ENCODE peak calls at places on chromosomes 5 and 9, in five cellular contexts. One of them, this sample, is unnamed.

GRCh38 chr9:115992834-115993233 is 160.8 kb upstream of the PAPPA start:
- DNase-seq in cardiac fibroblast: no peak
- DNase-seq in lower lobe of right lung: no peak
- DNase-seq in left ventricle myocardium inferior: no peak
- DNase-seq in GM12865: no peak
- DNase-seq in this sample: peak

GRCh38 chr9:108181444-108181843 is 674.3 kb downstream of the ACTL7B start:
- DNase-seq in lower lobe of right lung: no peak
- DNase-seq in GM12865: no peak
- DNase-seq in cardiac fibroblast: no peak
- DNase-seq in left ventricle myocardium inferior: no peak
- DNase-seq in this sample: no peak

GRCh38 chr5:65907138-65907537 is 19.2 kb upstream of the ERBIN start:
- DNase-seq in GM12865: no peak
- DNase-seq in left ventricle myocardium inferior: no peak
- DNase-seq in lower lobe of right lung: no peak
- DNase-seq in cardiac fibroblast: no peak
- DNase-seq in this sample: no peak

GRCh38 chr5:14223372-14223771 is 80.2 kb downstream of the TRIO start:
- DNase-seq in cardiac fibroblast: no peak
- DNase-seq in left ventricle myocardium inferior: no peak
- DNase-seq in GM12865: peak
- DNase-seq in lower lobe of right lung: no peak
- DNase-seq in this sample: no peak

GRCh38 chr9:130352081-130352480 is 86.5 kb downstream of the HMCN2 start:
- DNase-seq in left ventricle myocardium inferior: no peak
- DNase-seq in cardiac fibroblast: no peak
- DNase-seq in lower lobe of right lung: no peak
- DNase-seq in GM12865: no peak
- DNase-seq in this sample: no peak

GRCh38 chr5:83937837-83938236 is 217.2 kb upstream of the HAPLN1 start:
- DNase-seq in cardiac fibroblast: no peak
- DNase-seq in lower lobe of right lung: no peak
- DNase-seq in GM12865: no peak
- DNase-seq in left ventricle myocardium inferior: no peak
- DNase-seq in this sample: no peak

GRCh38 chr5:111942214-111942613 is 185.2 kb upstream of the NREP start:
- DNase-seq in cardiac fibroblast: no peak
- DNase-seq in left ventricle myocardium inferior: no peak
- DNase-seq in GM12865: peak
- DNase-seq in lower lobe of right lung: no peak
- DNase-seq in this sample: no peak

GRCh38 chr5:119878712-119879111 is 249.4 kb downstream of the FAM170A start:
- DNase-seq in GM12865: no peak
- DNase-seq in cardiac fibroblast: no peak
- DNase-seq in lower lobe of right lung: no peak
- DNase-seq in left ventricle myocardium inferior: no peak
- DNase-seq in this sample: no peak

GRCh38 chr5:130571076-130571475 is 594.0 kb downstream of the HINT1 start:
- DNase-seq in left ventricle myocardium inferior: no peak
- DNase-seq in GM12865: no peak
- DNase-seq in lower lobe of right lung: no peak
- DNase-seq in cardiac fibroblast: peak
- DNase-seq in this sample: peak

GRCh38 chr5:137217599-137218200 is 281.4 kb downstream of the SPOCK1 start:
- DNase-seq in cardiac fibroblast: peak
- DNase-seq in lower lobe of right lung: no peak
- DNase-seq in left ventricle myocardium inferior: no peak
- DNase-seq in GM12865: no peak
- DNase-seq in this sample: peak

GRCh38 chr9:112624711-112625707 is 92.9 kb downstream of the INIP start:
- DNase-seq in lower lobe of right lung: no peak
- DNase-seq in GM12865: no peak
- DNase-seq in left ventricle myocardium inferior: no peak
- DNase-seq in cardiac fibroblast: no peak
- DNase-seq in this sample: no peak

GRCh38 chr9:127197861-127198430 is 66.6 kb upstream of the GARNL3 start:
- DNase-seq in cardiac fibroblast: peak
- DNase-seq in lower lobe of right lung: no peak
- DNase-seq in left ventricle myocardium inferior: peak
- DNase-seq in GM12865: no peak
- DNase-seq in this sample: peak

GRCh38 chr9:109966643-109967368 is 186.8 kb downstream of the PALM2AKAP2 start:
- DNase-seq in left ventricle myocardium inferior: no peak
- DNase-seq in cardiac fibroblast: no peak
- DNase-seq in lower lobe of right lung: no peak
- DNase-seq in GM12865: peak
- DNase-seq in this sample: no peak

GRCh38 chr9:85508616-85509015 is 233.1 kb downstream of the AGTPBP1 start:
- DNase-seq in left ventricle myocardium inferior: no peak
- DNase-seq in cardiac fibroblast: no peak
- DNase-seq in lower lobe of right lung: no peak
- DNase-seq in GM12865: no peak
- DNase-seq in this sample: peak

GRCh38 chr5:169742773-169743296 is 105.8 kb downstream of the DOCK2 start:
- DNase-seq in lower lobe of right lung: no peak
- DNase-seq in left ventricle myocardium inferior: no peak
- DNase-seq in GM12865: no peak
- DNase-seq in cardiac fibroblast: peak
- DNase-seq in this sample: peak

GRCh38 chr9:29211003-29211584 is 1637.8 kb upstream of the C9orf72 start:
- DNase-seq in cardiac fibroblast: no peak
- DNase-seq in GM12865: no peak
- DNase-seq in left ventricle myocardium inferior: no peak
- DNase-seq in lower lobe of right lung: no peak
- DNase-seq in this sample: no peak

GRCh38 chr5:147892696-147893296 is 13.5 kb downstream of the C5orf46 start:
- DNase-seq in left ventricle myocardium inferior: no peak
- DNase-seq in lower lobe of right lung: no peak
- DNase-seq in cardiac fibroblast: no peak
- DNase-seq in GM12865: no peak
- DNase-seq in this sample: peak

GRCh38 chr9:13386935-13387667 is 107.6 kb upstream of the MPDZ start:
- DNase-seq in cardiac fibroblast: peak
- DNase-seq in lower lobe of right lung: no peak
- DNase-seq in GM12865: no peak
- DNase-seq in left ventricle myocardium inferior: no peak
- DNase-seq in this sample: peak

GRCh38 chr9:34555002-34555348 is 32.2 kb upstream of the ENHO start:
- DNase-seq in cardiac fibroblast: no peak
- DNase-seq in GM12865: no peak
- DNase-seq in lower lobe of right lung: no peak
- DNase-seq in left ventricle myocardium inferior: no peak
- DNase-seq in this sample: no peak

GRCh38 chr9:89940625-89941024 is 335.8 kb downstream of the GADD45G start:
- DNase-seq in cardiac fibroblast: no peak
- DNase-seq in lower lobe of right lung: no peak
- DNase-seq in left ventricle myocardium inferior: no peak
- DNase-seq in GM12865: no peak
- DNase-seq in this sample: no peak

GRCh38 chr9:135419106-135419505 is 60.5 kb upstream of the PPP1R26 start:
- DNase-seq in cardiac fibroblast: no peak
- DNase-seq in GM12865: no peak
- DNase-seq in left ventricle myocardium inferior: no peak
- DNase-seq in lower lobe of right lung: no peak
- DNase-seq in this sample: no peak

GRCh38 chr9:106420511-106420944 is 442.4 kb upstream of the ZNF462 start:
- DNase-seq in lower lobe of right lung: no peak
- DNase-seq in left ventricle myocardium inferior: no peak
- DNase-seq in cardiac fibroblast: no peak
- DNase-seq in GM12865: peak
- DNase-seq in this sample: no peak

GRCh38 chr5:83426855-83427254 is 44.7 kb upstream of the VCAN start:
- DNase-seq in left ventricle myocardium inferior: no peak
- DNase-seq in lower lobe of right lung: no peak
- DNase-seq in cardiac fibroblast: no peak
- DNase-seq in GM12865: peak
- DNase-seq in this sample: no peak

GRCh38 chr5:55232194-55232984 is 1.0 kb downstream of the CCNO start:
- DNase-seq in left ventricle myocardium inferior: peak
- DNase-seq in lower lobe of right lung: peak
- DNase-seq in GM12865: no peak
- DNase-seq in cardiac fibroblast: no peak
- DNase-seq in this sample: no peak

GRCh38 chr5:142881076-142881466 is 110.9 kb downstream of the ARHGAP26 start:
- DNase-seq in GM12865: peak
- DNase-seq in cardiac fibroblast: peak
- DNase-seq in lower lobe of right lung: no peak
- DNase-seq in left ventricle myocardium inferior: no peak
- DNase-seq in this sample: peak

GRCh38 chr5:144177548-144177947 is 6.9 kb downstream of the KCTD16 start:
- DNase-seq in left ventricle myocardium inferior: no peak
- DNase-seq in GM12865: no peak
- DNase-seq in cardiac fibroblast: no peak
- DNase-seq in lower lobe of right lung: no peak
- DNase-seq in this sample: no peak

GRCh38 chr9:15909297-15909696 is 356.5 kb downstream of the CCDC171 start:
- DNase-seq in cardiac fibroblast: peak
- DNase-seq in GM12865: no peak
- DNase-seq in left ventricle myocardium inferior: no peak
- DNase-seq in lower lobe of right lung: no peak
- DNase-seq in this sample: peak

GRCh38 chr9:4306066-4306787 is 6.4 kb upstream of the GLIS3 start:
- DNase-seq in GM12865: no peak
- DNase-seq in lower lobe of right lung: no peak
- DNase-seq in left ventricle myocardium inferior: no peak
- DNase-seq in cardiac fibroblast: peak
- DNase-seq in this sample: peak

GRCh38 chr9:26504057-26504456 is 388.5 kb downstream of the CAAP1 start:
- DNase-seq in cardiac fibroblast: no peak
- DNase-seq in lower lobe of right lung: no peak
- DNase-seq in left ventricle myocardium inferior: no peak
- DNase-seq in GM12865: no peak
- DNase-seq in this sample: no peak

GRCh38 chr5:175895701-175896102 is 24.3 kb downstream of the CPLX2 start:
- DNase-seq in GM12865: peak
- DNase-seq in cardiac fibroblast: no peak
- DNase-seq in lower lobe of right lung: no peak
- DNase-seq in left ventricle myocardium inferior: no peak
- DNase-seq in this sample: no peak

GRCh38 chr5:92222449-92222848 is 839.3 kb upstream of the ARRDC3 start:
- DNase-seq in cardiac fibroblast: no peak
- DNase-seq in GM12865: no peak
- DNase-seq in left ventricle myocardium inferior: no peak
- DNase-seq in lower lobe of right lung: no peak
- DNase-seq in this sample: no peak

DNA sequence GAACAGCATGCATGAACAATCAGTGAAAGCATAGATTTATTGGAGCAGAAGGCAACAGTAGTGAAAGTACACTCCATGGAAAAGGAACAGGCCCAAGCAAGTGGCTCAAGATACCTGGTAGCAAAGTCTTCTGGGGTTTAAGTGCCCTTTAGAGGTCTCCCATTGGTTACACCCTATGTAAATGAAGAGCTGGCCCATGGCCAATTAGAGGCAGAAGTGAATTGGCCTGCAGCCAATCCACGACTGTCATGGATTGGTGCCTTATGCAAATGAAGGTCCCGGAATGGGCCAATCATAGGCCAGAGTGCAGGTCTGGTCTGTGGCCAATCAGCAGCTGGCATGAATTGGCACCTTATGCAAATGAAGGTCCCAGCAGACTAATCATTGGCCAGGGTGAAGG is 64.2 kb upstream of the PCSK5 start:
- DNase-seq in cardiac fibroblast: no peak
- DNase-seq in GM12865: no peak
- DNase-seq in left ventricle myocardium inferior: no peak
- DNase-seq in lower lobe of right lung: no peak
- DNase-seq in this sample: no peak
- H3K4me3 ChIP-seq in cardiac fibroblast: no peak
- H3K4me3 ChIP-seq in GM12865: no peak
- H3K4me3 ChIP-seq in left ventricle myocardium inferior: no peak
- H3K4me3 ChIP-seq in lower lobe of right lung: no peak
- H3K4me3 ChIP-seq in this sample: no peak

GRCh38 chr9:17578577-17578910 is 322 bp upstream of the SH3GL2 start:
- DNase-seq in cardiac fibroblast: no peak
- DNase-seq in lower lobe of right lung: no peak
- DNase-seq in GM12865: no peak
- DNase-seq in left ventricle myocardium inferior: no peak
- DNase-seq in this sample: no peak
- H3K4me3 ChIP-seq in cardiac fibroblast: peak
- H3K4me3 ChIP-seq in lower lobe of right lung: peak
- H3K4me3 ChIP-seq in GM12865: no peak
- H3K4me3 ChIP-seq in left ventricle myocardium inferior: peak
- H3K4me3 ChIP-seq in this sample: peak

GRCh38 chr9:2621678-2622360 is at the start of gene VLDLR:
- DNase-seq in GM12865: peak
- DNase-seq in lower lobe of right lung: peak
- DNase-seq in left ventricle myocardium inferior: peak
- DNase-seq in cardiac fibroblast: peak
- DNase-seq in this sample: peak

GRCh38 chr9:2622361-2623045 is 916 bp downstream of the VLDLR start:
- DNase-seq in lower lobe of right lung: peak
- DNase-seq in cardiac fibroblast: peak
- DNase-seq in left ventricle myocardium inferior: peak
- DNase-seq in GM12865: no peak
- DNase-seq in this sample: peak

GRCh38 chr9:2625427-2625826 is 3.8 kb downstream of the VLDLR start:
- DNase-seq in GM12865: no peak
- DNase-seq in cardiac fibroblast: no peak
- DNase-seq in lower lobe of right lung: no peak
- DNase-seq in left ventricle myocardium inferior: no peak
- DNase-seq in this sample: no peak

GRCh38 chr9:2623046-2623865 is 1.7 kb downstream of the VLDLR start:
- DNase-seq in cardiac fibroblast: peak
- DNase-seq in lower lobe of right lung: peak
- DNase-seq in left ventricle myocardium inferior: peak
- DNase-seq in GM12865: no peak
- DNase-seq in this sample: peak

GRCh38 chr9:2623866-2624682 is 2.5 kb downstream of the VLDLR start:
- DNase-seq in left ventricle myocardium inferior: no peak
- DNase-seq in GM12865: no peak
- DNase-seq in lower lobe of right lung: no peak
- DNase-seq in cardiac fibroblast: no peak
- DNase-seq in this sample: no peak
- H3K4me3 ChIP-seq in left ventricle myocardium inferior: peak
- H3K4me3 ChIP-seq in GM12865: no peak
- H3K4me3 ChIP-seq in lower lobe of right lung: peak
- H3K4me3 ChIP-seq in cardiac fibroblast: no peak
- H3K4me3 ChIP-seq in this sample: peak

DNA sequence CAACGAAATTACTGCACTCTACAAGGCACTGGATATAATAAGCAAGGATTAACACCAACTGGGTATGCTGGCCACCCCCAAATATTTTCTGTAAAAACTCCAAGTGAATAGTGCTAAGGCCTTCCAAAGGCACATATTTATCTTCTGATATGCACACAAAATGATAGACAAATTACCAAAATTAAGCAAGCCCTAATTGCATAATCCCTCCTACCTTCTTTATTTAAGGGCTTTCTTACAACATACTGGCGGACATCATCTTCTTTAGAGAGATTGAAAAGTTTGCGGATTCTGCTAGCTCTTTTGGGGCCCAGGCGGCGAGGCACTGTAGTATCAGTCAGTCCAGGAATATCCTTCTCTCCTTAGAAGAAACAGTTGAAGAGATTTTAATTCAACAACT is 1.9 kb downstream of the RPS6 start:
- DNase-seq in left ventricle myocardium inferior: no peak
- DNase-seq in GM12865: no peak
- DNase-seq in lower lobe of right lung: no peak
- DNase-seq in cardiac fibroblast: no peak
- DNase-seq in this sample: no peak
- H3K4me3 ChIP-seq in left ventricle myocardium inferior: peak
- H3K4me3 ChIP-seq in GM12865: peak
- H3K4me3 ChIP-seq in lower lobe of right lung: peak
- H3K4me3 ChIP-seq in cardiac fibroblast: peak
- H3K4me3 ChIP-seq in this sample: peak

This sample was measured in fibroblast of pulmonary artery.